ENCODE peak calls at places on chromosome 5, in seven cellular contexts. D, B, P, U, E, Q and H are unnamed samples.
A peak's percentile ranks its signal among the peaks of the same experiment; 100 is the strongest.

GRCh38 chr5:131746423-131746822 is 50.4 kb downstream of the FNIP1 start:
- DNase-seq in D (no peak), B (no peak), P (no peak), U (no peak), E (no peak), Q (no peak), H (no peak)

GRCh38 chr5:2193923-2194555 is 311.3 kb upstream of the IRX4 start:
- DNase-seq in D (no peak), B (no peak), P (no peak), U (no peak), E (no peak), Q (peak; percentile 24), H (no peak)

GRCh38 chr5:164360589-164360988 is 855.2 kb downstream of the MAT2B start:
- DNase-seq in D (peak; percentile 63), B (no peak), P (no peak), U (no peak), E (peak; percentile 58), Q (no peak), H (no peak)

GRCh38 chr5:35854248-35854647 is 2.4 kb upstream of the IL7R start:
- DNase-seq in D (no peak), B (no peak), P (no peak), U (no peak), E (no peak), Q (no peak), H (no peak)

GRCh38 chr5:72597456-72597948 is 90.3 kb upstream of the ZNF366 start:
- DNase-seq in D (peak; percentile 95), B (no peak), P (no peak), U (peak; percentile 85), E (peak; percentile 87), Q (no peak), H (peak; percentile 97)

GRCh38 chr5:166720026-166720425 is 1571.4 kb upstream of the WWC1 start:
- DNase-seq in D (no peak), B (no peak), P (no peak), U (no peak), E (no peak), Q (no peak), H (no peak)

GRCh38 chr5:146653560-146653959 is 137.6 kb upstream of the GPR151 start:
- DNase-seq in D (no peak), B (no peak), P (no peak), U (no peak), E (no peak), Q (no peak), H (no peak)

GRCh38 chr5:10863763-10864383 is 102.8 kb upstream of the DAP start:
- DNase-seq in D (peak; percentile 36), B (peak; percentile 73), P (peak; percentile 43), U (peak; percentile 88), E (peak; percentile 46), Q (peak; percentile 94), H (peak; percentile 80)

GRCh38 chr5:154209591-154210081 is 19.1 kb downstream of the GALNT10 start:
- DNase-seq in D (no peak), B (no peak), P (no peak), U (no peak), E (no peak), Q (no peak), H (no peak)

GRCh38 chr5:1014781-1015221 is 6.2 kb downstream of the NKD2 start:
- DNase-seq in D (no peak), B (no peak), P (no peak), U (no peak), E (no peak), Q (no peak), H (no peak)

GRCh38 chr5:1016476-1016875 is 7.9 kb downstream of the NKD2 start:
- DNase-seq in D (no peak), B (no peak), P (no peak), U (no peak), E (no peak), Q (no peak), H (no peak)

GRCh38 chr5:1016036-1016435 is 7.4 kb downstream of the NKD2 start:
- DNase-seq in D (no peak), B (no peak), P (no peak), U (no peak), E (no peak), Q (no peak), H (no peak)

GRCh38 chr5:1014346-1014745 is 5.7 kb downstream of the NKD2 start:
- DNase-seq in D (no peak), B (no peak), P (no peak), U (no peak), E (no peak), Q (no peak), H (no peak)

DNA sequence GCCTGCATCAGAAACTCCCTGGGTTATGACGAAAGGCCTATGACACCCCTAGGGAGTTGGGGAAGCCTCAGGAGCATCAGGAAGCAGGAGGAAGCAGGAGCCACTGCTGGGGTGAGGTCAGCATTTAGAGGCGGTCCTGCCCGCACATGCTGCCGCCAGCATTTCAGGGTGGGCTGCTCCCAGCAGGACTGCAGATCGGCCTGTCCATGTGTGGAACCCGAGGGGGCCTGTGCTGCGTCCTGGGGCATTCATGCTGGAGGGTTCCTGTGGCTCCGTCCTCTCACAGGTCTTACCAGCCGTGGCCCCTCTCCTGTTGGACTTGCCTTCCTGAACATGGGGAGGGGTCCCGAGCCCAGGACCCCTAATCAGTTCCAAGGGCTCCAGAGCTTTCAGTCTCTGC is 6.9 kb downstream of the NKD2 start:
- DNase-seq in D (no peak), B (no peak), P (no peak), U (no peak), E (no peak), Q (no peak), H (no peak)
- H3K27me3 ChIP-seq in D (peaks cover 41% of the 10 kb centered on the region), B (no peaks in the 10 kb centered on the region), P (peaks cover 3% of the 10 kb centered on the region), U (no peaks in the 10 kb centered on the region), E (peaks cover 72% of the 10 kb centered on the region), Q (peaks cover 2% of the 10 kb centered on the region), H (no peaks in the 10 kb centered on the region)

GRCh38 chr5:171573021-171573420 is 153.6 kb downstream of the FGF18 start:
- DNase-seq in D (no peak), B (no peak), P (no peak), U (no peak), E (no peak), Q (no peak), H (no peak)
- H3K79me1 ChIP-seq in D (no peaks in the 10 kb centered on the region), B (no peaks in the 10 kb centered on the region), P (no peaks in the 10 kb centered on the region), U (no peaks in the 10 kb centered on the region), E (no peaks in the 10 kb centered on the region), Q (no peaks in the 10 kb centered on the region), H (no peaks in the 10 kb centered on the region)

GRCh38 chr5:172642511-172642910 is 1.4 kb downstream of the NEURL1B start:
- DNase-seq in D (peak; percentile 26), B (no peak), P (no peak), U (no peak), E (peak; percentile 33), Q (no peak), H (no peak)
- H3K27me3 ChIP-seq in D (peaks cover 8% of the 10 kb centered on the region), B (peaks cover 2% of the 10 kb centered on the region), P (no peaks in the 10 kb centered on the region), U (peaks cover 23% of the 10 kb centered on the region), E (peaks cover 31% of the 10 kb centered on the region), Q (peaks cover 24% of the 10 kb centered on the region), H (peaks cover 2% of the 10 kb centered on the region)

GRCh38 chr5:143120460-143121134 is 282.9 kb downstream of the NR3C1 start:
- DNase-seq in D (no peak), B (no peak), P (no peak), U (no peak), E (no peak), Q (no peak), H (no peak)
- H3K79me1 ChIP-seq in D (no peaks in the 10 kb centered on the region), B (no peaks in the 10 kb centered on the region), P (no peaks in the 10 kb centered on the region), U (no peaks in the 10 kb centered on the region), E (peaks cover 2% of the 10 kb centered on the region), Q (no peaks in the 10 kb centered on the region), H (no peaks in the 10 kb centered on the region)

GRCh38 chr5:149674686-149675085 is 55.4 kb upstream of the PPARGC1B start:
- DNase-seq in D (no peak), B (no peak), P (no peak), U (no peak), E (no peak), Q (no peak), H (no peak)

GRCh38 chr5:149680810-149681221 is 49.3 kb upstream of the PPARGC1B start:
- DNase-seq in D (no peak), B (no peak), P (no peak), U (peak; percentile 17), E (no peak), Q (no peak), H (no peak)

GRCh38 chr5:149675467-149676201 is 54.5 kb upstream of the PPARGC1B start:
- DNase-seq in D (no peak), B (no peak), P (no peak), U (no peak), E (no peak), Q (no peak), H (no peak)

GRCh38 chr5:149679876-149680809 is 50.0 kb upstream of the PPARGC1B start:
- DNase-seq in D (no peak), B (no peak), P (no peak), U (no peak), E (no peak), Q (no peak), H (no peak)

GRCh38 chr5:149677721-149678120 is 52.4 kb upstream of the PPARGC1B start:
- DNase-seq in D (no peak), B (no peak), P (no peak), U (peak; percentile 32), E (no peak), Q (no peak), H (no peak)
- H3K27me3 ChIP-seq in D (peaks cover 52% of the 10 kb centered on the region), B (no peaks in the 10 kb centered on the region), P (no peaks in the 10 kb centered on the region), U (no peaks in the 10 kb centered on the region), E (peaks cover 40% of the 10 kb centered on the region), Q (no peaks in the 10 kb centered on the region), H (no peaks in the 10 kb centered on the region)